ENCODE peak calls at places on chromosomes 4 and X, in four cellular contexts. F is HepG2, Y is K562, N is HCT116. K is an unnamed sample.

GRCh38 chrX:41200785-41201184 is 115.5 kb downstream of the USP9X start:
- DNase-seq in F (no peak), Y (no peak), N (no peak), K (no peak)

GRCh38 chrX:130652824-130653578 is 250.0 kb downstream of the ENOX2 start:
- DNase-seq in F (no peak), Y (no peak), N (no peak), K (no peak)

GRCh38 chr4:16225139-16225538 is 1.1 kb downstream of the TAPT1 start:
- DNase-seq in F (no peak), Y (no peak), N (no peak), K (no peak)

GRCh38 chr4:74114234-74114633 is 15.2 kb upstream of the CXCL2 start:
- DNase-seq in F (no peak), Y (no peak), N (no peak), K (no peak)

GRCh38 chr4:40264995-40265909 is 68.4 kb downstream of the RHOH start:
- DNase-seq in F (no peak), Y (peak; percentile 71), N (no peak), K (no peak)

GRCh38 chr4:139890810-139891209 is 225.2 kb downstream of the MGST2 start:
- DNase-seq in F (no peak), Y (no peak), N (no peak), K (no peak)

GRCh38 chrX:119880552-119881437 is 9.2 kb downstream of the NDUFA1 start:
- DNase-seq in F (peak; percentile 45), Y (peak; percentile 38), N (peak; percentile 23), K (no peak)

GRCh38 chr4:139663561-139664138 is 2.0 kb upstream of the MGST2 start:
- DNase-seq in F (no peak), Y (no peak), N (no peak), K (no peak)

DNA sequence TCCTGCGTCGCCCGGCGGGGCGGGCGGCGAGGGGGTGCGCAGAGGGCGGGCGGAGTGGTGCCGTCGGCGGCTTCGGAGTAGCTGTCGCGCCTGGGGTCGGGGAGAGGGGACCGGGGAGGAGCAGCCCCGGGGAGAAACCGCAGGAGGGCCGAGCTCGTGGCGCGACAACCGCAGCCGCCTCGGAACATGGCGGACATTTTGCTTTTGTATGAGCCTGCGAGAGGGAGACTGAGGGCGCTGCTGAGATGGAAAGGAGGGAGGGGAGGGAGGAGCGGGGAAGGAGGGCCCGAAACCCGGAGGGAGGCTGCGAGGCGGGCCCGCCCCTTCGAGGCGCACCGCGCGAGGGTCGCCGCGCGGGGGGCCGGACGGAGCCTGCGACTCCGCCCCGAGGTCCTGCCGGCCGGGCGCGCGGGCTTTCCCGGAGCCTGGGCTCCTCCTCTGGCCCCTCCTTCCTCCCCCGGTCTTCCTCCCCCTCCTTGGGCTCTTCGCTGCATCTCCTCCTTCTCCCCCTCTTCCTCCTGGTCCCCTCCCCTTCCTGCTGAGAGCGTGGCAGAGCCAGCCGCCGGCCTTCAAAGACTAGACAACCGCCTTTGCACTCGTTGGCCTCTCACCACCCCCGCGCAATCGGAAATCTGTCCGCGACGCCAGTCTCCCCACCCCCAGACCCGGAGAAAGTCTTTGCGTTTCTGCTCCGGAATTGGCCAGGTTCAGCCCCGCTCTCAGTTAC is 1.1 kb downstream of the INTS6L start:
- DNase-seq in F (no peak), Y (peak; percentile 84), N (peak; percentile 49), K (peak; percentile 59)
- H3K4me2 ChIP-seq in F (no peak overlapping the region), Y (peak overlapping the region; percentile 94), N (peak overlapping the region; percentile 84), K (peak overlapping the region; percentile 71)

DNA sequence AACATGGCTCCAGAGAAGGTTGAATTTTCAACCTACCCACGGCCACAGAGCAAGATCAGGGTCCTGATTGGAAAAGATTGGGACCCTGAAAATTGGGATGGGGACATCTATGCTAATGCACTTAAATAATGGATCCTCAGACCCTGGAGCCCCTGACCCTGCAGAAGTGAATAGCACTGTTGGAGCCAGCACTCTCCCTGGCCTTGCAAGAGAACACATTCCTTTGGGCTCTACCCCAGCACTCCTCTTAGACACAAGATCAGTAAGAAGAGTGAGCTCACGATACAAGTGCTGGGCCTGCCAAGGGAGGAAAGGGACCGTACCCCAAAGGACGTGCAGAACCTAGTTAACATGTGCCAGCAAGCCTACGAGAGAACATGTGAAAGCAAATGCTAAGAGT is 19.9 kb downstream of the CXCL13 start:
- DNase-seq in F (no peak), Y (no peak), N (no peak), K (no peak)
- TF ChIP-seq FOSL1 in F (no peak), Y (no peak), N (no peak), K (no peak)

DNA sequence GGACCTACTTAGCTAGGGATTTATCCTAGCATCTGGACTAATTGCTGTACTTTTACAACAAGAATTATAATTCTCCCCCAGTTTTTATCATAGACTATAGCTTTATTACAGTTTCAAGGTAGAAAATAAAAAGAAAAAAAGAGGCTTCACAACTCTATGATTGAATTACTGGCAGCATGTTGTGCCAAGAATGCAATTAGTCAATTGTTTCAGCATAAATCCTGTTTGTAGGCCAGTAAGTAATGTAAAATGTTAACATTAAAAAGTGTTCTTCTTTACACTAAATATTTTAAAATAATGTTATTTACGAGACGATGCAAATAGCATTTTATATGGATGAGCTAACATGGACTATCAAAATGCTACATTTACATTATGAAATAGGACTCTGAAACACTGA is 228.4 kb downstream of the MAPK10 start:
- DNase-seq in F (no peak), Y (no peak), N (no peak), K (no peak)
- H3K4me2 ChIP-seq in F (no peak overlapping the region), Y (no peak overlapping the region), N (no peak overlapping the region), K (no peak overlapping the region)

GRCh38 chrX:23901065-23901464 is 6.7 kb downstream of the APOO start:
- DNase-seq in F (peak; percentile 51), Y (no peak), N (peak; percentile 73), K (no peak)

GRCh38 chrX:23902419-23902818 is 5.3 kb downstream of the APOO start:
- DNase-seq in F (peak; percentile 50), Y (peak; percentile 12), N (no peak), K (no peak)

GRCh38 chrX:23901805-23902204 is 5.9 kb downstream of the APOO start:
- DNase-seq in F (peak; percentile 77), Y (peak; percentile 13), N (peak; percentile 67), K (no peak)

GRCh38 chrX:23898412-23898959 is 9.3 kb downstream of the APOO start:
- DNase-seq in F (no peak), Y (no peak), N (no peak), K (no peak)

DNA sequence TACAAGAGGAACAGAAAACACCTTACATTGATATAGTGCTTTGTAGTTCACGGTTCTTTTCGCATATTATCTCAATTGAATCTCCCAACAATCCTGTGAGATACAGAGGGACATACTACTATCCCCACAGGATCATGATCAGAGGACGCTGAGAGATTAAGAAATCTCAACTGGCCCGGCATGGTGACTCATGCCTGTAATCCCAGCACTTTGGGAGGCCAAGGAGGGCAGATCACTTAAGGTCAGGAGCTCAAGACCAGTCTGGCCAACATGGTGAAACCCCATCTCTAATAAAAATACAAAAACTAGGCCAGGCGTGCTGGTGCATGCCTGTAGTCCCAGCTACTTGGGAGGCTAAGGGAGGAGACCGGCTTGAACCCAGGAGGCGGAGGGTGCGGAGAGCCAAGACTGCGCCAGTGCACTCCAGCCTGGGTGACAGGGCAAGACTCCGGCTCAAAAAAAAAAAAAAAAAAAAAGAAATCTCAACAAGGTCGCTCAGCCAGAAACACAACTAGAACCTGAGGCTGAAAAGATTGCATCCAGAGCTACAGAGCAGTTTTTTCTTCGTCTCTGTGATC is 7.4 kb downstream of the APOO start:
- DNase-seq in F (no peak), Y (no peak), N (no peak), K (no peak)
- TF ChIP-seq FOSL1 in F (no peak), Y (peak; percentile 91), N (no peak), K (no peak)